ENCODE peak calls at places on chromosomes 11 and 22, in five cellular contexts. G is nephron progenitor cell, W is tibial artery, S is A549, O is glutamatergic neuron. U is an unnamed sample.

GRCh38 chr11:73454987-73455386 is 78.8 kb downstream of the RELT start:
- DNase-seq in S (no peak), W (no peak), O (no peak), G (no peak), U (no peak)

GRCh38 chr11:47485112-47485511 is 36.2 kb upstream of the RAPSN start:
- DNase-seq in G (no peak), S (no peak), O (no peak), W (no peak), U (no peak)

GRCh38 chr22:49297871-49298721 is 529.6 kb downstream of the BRD1 start:
- DNase-seq in S (no peak), W (peak), O (no peak), G (no peak), U (no peak)

GRCh38 chr11:27124514-27125264 is 84.1 kb downstream of the BBOX1 start:
- DNase-seq in W (no peak), G (no peak), S (no peak), O (no peak), U (no peak)

GRCh38 chr11:69208190-69209037 is 52.7 kb downstream of the SMIM38 start:
- DNase-seq in S (no peak), G (no peak), W (peak), O (no peak), U (no peak)

GRCh38 chr22:27635435-27635834 is 166.1 kb downstream of the MN1 start:
- DNase-seq in S (no peak), G (no peak), O (no peak), W (no peak), U (no peak)

GRCh38 chr11:66289548-66290331 is 797 bp upstream of the YIF1A start:
- DNase-seq in W (peak), S (peak), O (no peak), G (peak), U (peak)

GRCh38 chr22:38554281-38554680 is 15.7 kb downstream of the DMC1 start:
- DNase-seq in W (no peak), S (no peak), O (no peak), G (no peak), U (no peak)

GRCh38 chr22:17788528-17789378 is 14.5 kb upstream of the BID start:
- DNase-seq in O (no peak), G (no peak), S (no peak), W (no peak), U (no peak)

GRCh38 chr22:38467904-38468760 is at the start of gene KDELR3:
- DNase-seq in G (peak), W (peak), O (no peak), S (peak), U (peak)

GRCh38 chr11:108516125-108516524 is 17.9 kb upstream of the POGLUT3 start:
- DNase-seq in G (no peak), O (no peak), S (no peak), W (no peak), U (no peak)

GRCh38 chr11:1480555-1481482 is 5.8 kb downstream of the MOB2 start:
- DNase-seq in W (peak), O (no peak), G (no peak), S (no peak), U (no peak)

GRCh38 chr11:36240746-36241295 is 48.4 kb downstream of the COMMD9 start:
- DNase-seq in W (no peak), S (no peak), O (no peak), G (no peak), U (no peak)

GRCh38 chr11:58513747-58514367 is 6.0 kb upstream of the OR5B21 start:
- DNase-seq in O (peak), G (peak), W (no peak), S (peak), U (peak)

GRCh38 chr11:64238076-64238475 is 2.8 kb upstream of the FKBP2 start:
- DNase-seq in S (no peak), O (no peak), G (no peak), W (no peak), U (no peak)

GRCh38 chr11:121810291-121810690 is 305.7 kb downstream of the BLID start:
- DNase-seq in G (no peak), W (no peak), S (no peak), O (no peak), U (no peak)

GRCh38 chr22:20446383-20446970 is 8.9 kb upstream of the SCARF2 start:
- DNase-seq in G (no peak), W (no peak), O (no peak), S (no peak), U (no peak)

GRCh38 chr11:128909438-128910125 is 18.4 kb downstream of the KCNJ5 start:
- DNase-seq in G (no peak), W (no peak), S (no peak), O (no peak), U (no peak)

GRCh38 chr11:79314906-79315689 is 125.7 kb downstream of the TENM4 start:
- DNase-seq in G (peak), W (no peak), S (no peak), O (no peak), U (no peak)

GRCh38 chr11:123382555-123383074 is 47.5 kb upstream of the GRAMD1B start:
- DNase-seq in W (no peak), S (no peak), O (no peak), G (no peak), U (no peak)

GRCh38 chr22:30326704-30327362 is at the start of gene TBC1D10A:
- DNase-seq in O (peak), W (peak), G (peak), S (peak), U (peak)
- TF ChIP-seq CTCF in O (no peak), W (no peak), G (no peak), S (no peak), U (no peak)

GRCh38 chr11:95138448-95138847 is 48.8 kb downstream of the ENDOD1 start:
- DNase-seq in O (no peak), S (no peak), W (no peak), G (no peak), U (no peak)
- TF ChIP-seq CTCF in O (no peak), S (no peak), W (peak), G (no peak), U (no peak)

GRCh38 chr11:11409224-11409623 is 56.2 kb upstream of the CSNK2A3 start:
- DNase-seq in G (no peak), S (no peak), O (no peak), W (no peak), U (no peak)

GRCh38 chr11:11406652-11407051 is 53.6 kb upstream of the CSNK2A3 start:
- DNase-seq in G (no peak), S (no peak), O (no peak), W (no peak), U (no peak)

GRCh38 chr11:11407738-11408084 is 54.7 kb upstream of the CSNK2A3 start:
- DNase-seq in S (no peak), G (no peak), W (peak), O (peak), U (no peak)

GRCh38 chr11:11408436-11409221 is 55.6 kb upstream of the CSNK2A3 start:
- DNase-seq in O (no peak), S (no peak), G (no peak), W (no peak), U (no peak)

DNA sequence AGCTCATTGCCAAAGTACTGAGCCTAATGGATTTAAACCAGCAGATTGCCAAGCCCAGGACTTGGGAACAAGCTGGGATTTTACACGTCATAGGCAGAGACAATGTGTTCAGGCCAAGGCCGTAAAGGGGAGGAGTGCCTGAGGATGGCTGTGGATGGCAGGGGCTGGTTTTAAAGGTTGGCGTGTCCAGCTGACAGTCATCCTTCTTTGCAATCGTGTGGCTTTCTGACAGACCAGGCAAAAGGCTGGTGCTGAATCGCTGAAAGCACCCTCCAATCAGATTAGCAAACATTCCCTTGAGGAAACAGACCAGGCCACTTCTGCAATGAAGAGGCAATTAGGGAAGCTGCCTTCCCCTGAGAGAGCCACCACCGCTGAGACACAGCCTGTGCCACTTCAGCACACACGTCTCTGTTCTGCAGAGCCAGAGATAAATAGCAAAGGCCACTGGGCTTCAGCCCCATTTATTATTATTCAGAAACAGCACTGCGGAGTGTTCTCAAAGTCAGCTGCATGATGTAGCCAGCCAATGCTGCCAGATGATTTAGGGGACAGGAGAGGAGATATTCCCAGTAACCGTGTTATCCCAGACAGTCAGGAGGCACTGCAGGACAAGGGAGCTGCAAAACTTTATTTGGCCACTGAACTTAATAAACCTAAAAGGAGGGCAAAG is 54.2 kb upstream of the CSNK2A3 start:
- DNase-seq in O (peak), W (peak), G (no peak), S (no peak), U (no peak)
- TF ChIP-seq CTCF in O (no peak), W (peak), G (no peak), S (no peak), U (no peak)

GRCh38 chr11:103464420-103464819 is 355.2 kb downstream of the DYNC2H1 start:
- DNase-seq in O (no peak), S (no peak), G (no peak), W (no peak), U (no peak)
- TF ChIP-seq CTCF in O (no peak), S (no peak), G (no peak), W (no peak), U (no peak)

U was measured in Calu3.